ENCODE peak calls at places on chromosomes 5 and 9, in nine cellular contexts. J is left ventricle myocardium superior; E is MCF 10A; Q is stimulated activated CD4-positive, alpha-beta T cell treated with anti-CD3 and anti-CD28 coated beads, Interleukin-4, amount 100 ng/mL, for 4 hours; O is iris pigment epithelial cell; M is activated CD4-positive, alpha-beta T cell treated with anti-CD3 and anti-CD28 coated beads, Interleukin-2, amount 10 ng/mL, durations not matched to agents 7 days and 5 days; S is activated naive CD8-positive, alpha-beta T cell treated with anti-CD3 and anti-CD28 coated beads for 36 hours; I is NCI-H2029 treated with DMSO at 0.1 percent for 48 hours; V is amygdala. C is an unnamed sample.
A peak's percentile ranks its signal among the peaks of the same experiment; 100 is the strongest.

GRCh38 chr9:76904661-76905457 is 1.1 kb downstream of the PRUNE2 start:
- DNase-seq in J (no peak), E (no peak), Q (no peak), O (no peak), M (no peak), S (no peak), I (peak; percentile 38), V (no peak), C (peak; percentile 28)

GRCh38 chr5:60205071-60205470 is 311.5 kb upstream of the PDE4D start:
- DNase-seq in J (no peak), E (no peak), Q (no peak), O (no peak), M (no peak), S (no peak), I (no peak), V (no peak), C (no peak)

GRCh38 chr5:132069994-132070393 is 3.6 kb upstream of the CSF2 start:
- DNase-seq in J (no peak), E (no peak), Q (no peak), O (no peak), M (no peak), S (no peak), I (no peak), V (no peak), C (no peak)

GRCh38 chr5:39624268-39624886 is 199.6 kb upstream of the DAB2 start:
- DNase-seq in J (no peak), E (peak; percentile 60), Q (no peak), O (peak; percentile 73), M (no peak), S (no peak), I (no peak), V (no peak), C (peak; percentile 69)

GRCh38 chr5:389197-389821 is 53.7 kb upstream of the EXOC3 start:
- DNase-seq in J (no peak), E (no peak), Q (no peak), O (no peak), M (no peak), S (no peak), I (no peak), V (no peak), C (no peak)

GRCh38 chr9:89166871-89167270 is 11.7 kb downstream of the SHC3 start:
- DNase-seq in J (no peak), E (no peak), Q (no peak), O (no peak), M (no peak), S (no peak), I (no peak), V (no peak), C (no peak)

GRCh38 chr5:107320851-107321250 is 349.9 kb downstream of the EFNA5 start:
- DNase-seq in J (no peak), E (no peak), Q (no peak), O (no peak), M (no peak), S (no peak), I (no peak), V (no peak), C (no peak)

GRCh38 chr5:75640826-75641225 is 29.6 kb downstream of the ANKDD1B start:
- DNase-seq in J (no peak), E (no peak), Q (no peak), O (peak; percentile 29), M (no peak), S (no peak), I (no peak), V (no peak), C (no peak)

GRCh38 chr9:129351058-129351641 is 173.1 kb upstream of the IER5L start:
- DNase-seq in J (peak; percentile 36), E (no peak), Q (no peak), O (no peak), M (no peak), S (no peak), I (no peak), V (no peak), C (no peak)

GRCh38 chr5:11619339-11620028 is 284.8 kb downstream of the CTNND2 start:
- DNase-seq in J (no peak), E (peak; percentile 49), Q (no peak), O (no peak), M (no peak), S (no peak), I (no peak), V (no peak), C (no peak)

GRCh38 chr9:129669141-129669718 is 3.8 kb downstream of the PRRX2 start:
- DNase-seq in J (no peak), E (no peak), Q (no peak), O (peak; percentile 84), M (no peak), S (no peak), I (no peak), V (no peak), C (no peak)

GRCh38 chr9:72856985-72857631 is 95.7 kb downstream of the ALDH1A1 start:
- DNase-seq in J (no peak), E (peak; percentile 64), Q (no peak), O (peak; percentile 76), M (no peak), S (no peak), I (no peak), V (no peak), C (peak; percentile 60)

GRCh38 chr5:132788508-132788907 is 11.5 kb upstream of the SEPTIN8 start:
- DNase-seq in J (no peak), E (no peak), Q (no peak), O (no peak), M (no peak), S (no peak), I (no peak), V (no peak), C (no peak)

GRCh38 chr5:17604951-17605350 is 968 bp downstream of the TAF11L11 start:
- DNase-seq in J (no peak), E (no peak), Q (no peak), O (no peak), M (no peak), S (no peak), I (no peak), V (no peak), C (no peak)

GRCh38 chr9:27065288-27065687 is 43.7 kb upstream of the TEK start:
- DNase-seq in J (no peak), E (no peak), Q (no peak), O (no peak), M (no peak), S (no peak), I (no peak), V (no peak), C (no peak)

GRCh38 chr5:130545291-130545690 is 619.8 kb downstream of the HINT1 start:
- DNase-seq in J (no peak), E (no peak), Q (no peak), O (no peak), M (no peak), S (no peak), I (no peak), V (no peak), C (no peak)

GRCh38 chr5:74605759-74606158 is 34.8 kb downstream of the ENC1 start:
- DNase-seq in J (no peak), E (no peak), Q (no peak), O (no peak), M (no peak), S (no peak), I (no peak), V (no peak), C (no peak)

GRCh38 chr9:84751921-84752320 is 82.4 kb downstream of the NTRK2 start:
- DNase-seq in J (no peak), E (peak; percentile 14), Q (no peak), O (no peak), M (no peak), S (no peak), I (no peak), V (no peak), C (no peak)

GRCh38 chr5:74370168-74370567 is 270.4 kb downstream of the ENC1 start:
- DNase-seq in J (no peak), E (no peak), Q (no peak), O (no peak), M (no peak), S (no peak), I (no peak), V (no peak), C (no peak)

GRCh38 chr9:95249986-95250385 is 67.5 kb downstream of the FANCC start:
- DNase-seq in J (no peak), E (no peak), Q (no peak), O (no peak), M (no peak), S (no peak), I (peak; percentile 76), V (no peak), C (no peak)

GRCh38 chr9:79264511-79265448 is 307.0 kb upstream of the TLE4 start:
- DNase-seq in J (no peak), E (no peak), Q (no peak), O (no peak), M (no peak), S (no peak), I (no peak), V (no peak), C (no peak)